ENCODE peak calls at places on chromosomes 3 and 15, in four cellular contexts. S, Y, C and F are unnamed samples.

GRCh38 chr15:78492841-78493240 is 14.5 kb upstream of the HYKK start:
- DNase-seq in Y (no peak), C (no peak), S (no peak), F (no peak)

GRCh38 chr15:36432162-36432561 is 147.3 kb upstream of the CDIN1 start:
- DNase-seq in Y (no peak), C (no peak), S (peak), F (no peak)

GRCh38 chr3:68666409-68667193 is 265.7 kb downstream of the TAFA4 start:
- DNase-seq in Y (no peak), C (no peak), S (no peak), F (no peak)

GRCh38 chr15:52680756-52681155 is 1.6 kb upstream of the ATOSA start:
- DNase-seq in Y (no peak), C (no peak), S (no peak), F (no peak)

GRCh38 chr3:188389711-188390346 is 235.9 kb downstream of the LPP start:
- DNase-seq in C (peak), S (no peak), Y (no peak), F (peak)

GRCh38 chr15:70289191-70289955 is 191.7 kb upstream of the TLE3 start:
- DNase-seq in C (no peak), S (no peak), Y (no peak), F (no peak)

GRCh38 chr3:193831495-193832455 is 238.8 kb downstream of the OPA1 start:
- DNase-seq in Y (peak), C (no peak), S (peak), F (no peak)

GRCh38 chr15:51576911-51577500 is 45.6 kb downstream of the DMXL2 start:
- DNase-seq in Y (no peak), C (no peak), S (no peak), F (no peak)

GRCh38 chr15:77580991-77581682 is 51.6 kb downstream of the LINGO1 start:
- DNase-seq in S (no peak), Y (no peak), C (no peak), F (no peak)

GRCh38 chr3:49638445-49638844 is 35.7 kb upstream of the APEH start:
- DNase-seq in Y (no peak), S (peak), C (no peak), F (no peak)

GRCh38 chr3:5442786-5443138 is 255.3 kb downstream of the EDEM1 start:
- DNase-seq in Y (no peak), C (no peak), S (no peak), F (no peak)

GRCh38 chr15:98946301-98947255 is 61.0 kb downstream of the PGPEP1L start:
- DNase-seq in S (no peak), C (no peak), Y (no peak), F (no peak)

GRCh38 chr3:10466186-10466585 is 39.2 kb downstream of the ATP2B2 start:
- DNase-seq in S (no peak), C (no peak), Y (no peak), F (no peak)

GRCh38 chr3:185988080-185988815 is 50.4 kb upstream of the TRA2B start:
- DNase-seq in C (no peak), Y (no peak), S (peak), F (no peak)

GRCh38 chr3:113662824-113663223 is 33.6 kb downstream of the USF3 start:
- DNase-seq in Y (no peak), S (no peak), C (no peak), F (no peak)

GRCh38 chr3:19256313-19256712 is 108.0 kb downstream of the KCNH8 start:
- DNase-seq in C (no peak), S (no peak), Y (no peak), F (no peak)

GRCh38 chr3:11385908-11386307 is 113.7 kb downstream of the ATG7 start:
- DNase-seq in Y (no peak), S (peak), C (no peak), F (no peak)

GRCh38 chr3:186514296-186515002 is 29.7 kb downstream of the CRYGS start:
- DNase-seq in Y (no peak), C (no peak), S (no peak), F (no peak)